ENCODE peak calls at places on chromosomes 1 and 21, in four cellular contexts. One of them, this sample, is unnamed.

GRCh38 chr1:21491483-21492170 is 17.6 kb upstream of the ALPL start:
- DNase-seq in GM23338: no peak
- DNase-seq in SK-N-SH: no peak
- DNase-seq in K562: no peak
- DNase-seq in this sample: no peak

GRCh38 chr1:39170731-39171375 is 33.6 kb upstream of the MACF1 start:
- DNase-seq in GM23338: peak
- DNase-seq in SK-N-SH: peak
- DNase-seq in K562: no peak
- DNase-seq in this sample: no peak

GRCh38 chr1:200488375-200489165 is 78.7 kb upstream of the ZNF281 start:
- DNase-seq in GM23338: peak
- DNase-seq in SK-N-SH: peak
- DNase-seq in K562: peak
- DNase-seq in this sample: peak

GRCh38 chr1:3483801-3484444 is 29.5 kb downstream of the ARHGEF16 start:
- DNase-seq in GM23338: peak
- DNase-seq in SK-N-SH: peak
- DNase-seq in K562: peak
- DNase-seq in this sample: no peak

GRCh38 chr1:3602375-3602774 is 8.9 kb downstream of the MEGF6 start:
- DNase-seq in GM23338: no peak
- DNase-seq in SK-N-SH: no peak
- DNase-seq in K562: no peak
- DNase-seq in this sample: no peak

GRCh38 chr1:23960291-23960718 is 677 bp downstream of the PNRC2 start:
- DNase-seq in GM23338: no peak
- DNase-seq in SK-N-SH: no peak
- DNase-seq in K562: no peak
- DNase-seq in this sample: no peak

GRCh38 chr1:189939967-189940366 is 537.7 kb downstream of the BRINP3 start:
- DNase-seq in GM23338: no peak
- DNase-seq in SK-N-SH: no peak
- DNase-seq in K562: no peak
- DNase-seq in this sample: no peak

GRCh38 chr1:242824435-242824834 is 299.9 kb upstream of the PLD5 start:
- DNase-seq in GM23338: no peak
- DNase-seq in SK-N-SH: no peak
- DNase-seq in K562: no peak
- DNase-seq in this sample: no peak

GRCh38 chr1:226983247-226983997 is 43.3 kb downstream of the COQ8A start:
- DNase-seq in GM23338: no peak
- DNase-seq in SK-N-SH: no peak
- DNase-seq in K562: no peak
- DNase-seq in this sample: no peak

GRCh38 chr1:10890391-10891073 is 94.1 kb upstream of the CASZ1 start:
- DNase-seq in GM23338: no peak
- DNase-seq in SK-N-SH: peak
- DNase-seq in K562: no peak
- DNase-seq in this sample: no peak

GRCh38 chr1:99005142-99005491 is 456 bp upstream of the PLPPR5 start:
- DNase-seq in GM23338: peak
- DNase-seq in SK-N-SH: no peak
- DNase-seq in K562: no peak
- DNase-seq in this sample: no peak

GRCh38 chr21:37338671-37339526 is 27.7 kb upstream of the DYRK1A start:
- DNase-seq in GM23338: no peak
- DNase-seq in SK-N-SH: peak
- DNase-seq in K562: peak
- DNase-seq in this sample: peak

GRCh38 chr1:214002472-214002871 is 14.7 kb downstream of the PROX1 start:
- DNase-seq in GM23338: no peak
- DNase-seq in SK-N-SH: no peak
- DNase-seq in K562: no peak
- DNase-seq in this sample: no peak

GRCh38 chr1:29753244-29753643 is 516.9 kb downstream of the PTPRU start:
- DNase-seq in GM23338: no peak
- DNase-seq in SK-N-SH: no peak
- DNase-seq in K562: no peak
- DNase-seq in this sample: no peak

GRCh38 chr1:226738995-226739695 is at the start of gene ITPKB:
- DNase-seq in GM23338: peak
- DNase-seq in SK-N-SH: peak
- DNase-seq in K562: peak
- DNase-seq in this sample: no peak

GRCh38 chr21:45488839-45489479 is 53.3 kb downstream of the SLC19A1 start:
- DNase-seq in GM23338: peak
- DNase-seq in SK-N-SH: no peak
- DNase-seq in K562: no peak
- DNase-seq in this sample: no peak

GRCh38 chr1:101239095-101240040 is 2.5 kb downstream of the S1PR1 start:
- DNase-seq in GM23338: no peak
- DNase-seq in SK-N-SH: no peak
- DNase-seq in K562: no peak
- DNase-seq in this sample: no peak

GRCh38 chr1:63255153-63255552 is 67.2 kb upstream of the FOXD3 start:
- DNase-seq in GM23338: no peak
- DNase-seq in SK-N-SH: no peak
- DNase-seq in K562: no peak
- DNase-seq in this sample: no peak

GRCh38 chr1:58836396-58836795 is 52.5 kb upstream of the JUN start:
- DNase-seq in GM23338: no peak
- DNase-seq in SK-N-SH: no peak
- DNase-seq in K562: no peak
- DNase-seq in this sample: no peak

GRCh38 chr21:41817877-41818855 is 51.3 kb upstream of the RIPK4 start:
- DNase-seq in GM23338: no peak
- DNase-seq in SK-N-SH: no peak
- DNase-seq in K562: no peak
- DNase-seq in this sample: no peak

GRCh38 chr1:43382027-43382771 is 7.4 kb downstream of the MED8 start:
- DNase-seq in GM23338: no peak
- DNase-seq in SK-N-SH: no peak
- DNase-seq in K562: no peak
- DNase-seq in this sample: no peak

GRCh38 chr1:231792634-231793033 is 166.0 kb downstream of the DISC1 start:
- DNase-seq in GM23338: no peak
- DNase-seq in SK-N-SH: no peak
- DNase-seq in K562: no peak
- DNase-seq in this sample: no peak

GRCh38 chr1:197838836-197839235 is 63.6 kb upstream of the DENND1B start:
- DNase-seq in GM23338: no peak
- DNase-seq in SK-N-SH: no peak
- DNase-seq in K562: no peak
- DNase-seq in this sample: peak

GRCh38 chr1:228315484-228315944 is 91.1 kb downstream of the TRIM11 start:
- DNase-seq in GM23338: no peak
- DNase-seq in SK-N-SH: no peak
- DNase-seq in K562: no peak
- DNase-seq in this sample: no peak

GRCh38 chr1:153534226-153534932 is 1.4 kb downstream of the S100A6 start:
- DNase-seq in GM23338: no peak
- DNase-seq in SK-N-SH: no peak
- DNase-seq in K562: no peak
- DNase-seq in this sample: no peak

GRCh38 chr21:43658769-43659135 is 536 bp downstream of the HSF2BP start:
- DNase-seq in GM23338: no peak
- DNase-seq in SK-N-SH: peak
- DNase-seq in K562: no peak
- DNase-seq in this sample: no peak

GRCh38 chr1:112540395-112540794 is 31.6 kb downstream of the WNT2B start:
- DNase-seq in GM23338: no peak
- DNase-seq in SK-N-SH: no peak
- DNase-seq in K562: no peak
- DNase-seq in this sample: no peak

GRCh38 chr1:56524263-56524662 is 55.1 kb downstream of the PLPP3 start:
- DNase-seq in GM23338: no peak
- DNase-seq in SK-N-SH: no peak
- DNase-seq in K562: no peak
- DNase-seq in this sample: no peak

GRCh38 chr1:186574951-186575747 is 105.1 kb downstream of the PTGS2 start:
- DNase-seq in GM23338: no peak
- DNase-seq in SK-N-SH: no peak
- DNase-seq in K562: no peak
- DNase-seq in this sample: no peak

DNA sequence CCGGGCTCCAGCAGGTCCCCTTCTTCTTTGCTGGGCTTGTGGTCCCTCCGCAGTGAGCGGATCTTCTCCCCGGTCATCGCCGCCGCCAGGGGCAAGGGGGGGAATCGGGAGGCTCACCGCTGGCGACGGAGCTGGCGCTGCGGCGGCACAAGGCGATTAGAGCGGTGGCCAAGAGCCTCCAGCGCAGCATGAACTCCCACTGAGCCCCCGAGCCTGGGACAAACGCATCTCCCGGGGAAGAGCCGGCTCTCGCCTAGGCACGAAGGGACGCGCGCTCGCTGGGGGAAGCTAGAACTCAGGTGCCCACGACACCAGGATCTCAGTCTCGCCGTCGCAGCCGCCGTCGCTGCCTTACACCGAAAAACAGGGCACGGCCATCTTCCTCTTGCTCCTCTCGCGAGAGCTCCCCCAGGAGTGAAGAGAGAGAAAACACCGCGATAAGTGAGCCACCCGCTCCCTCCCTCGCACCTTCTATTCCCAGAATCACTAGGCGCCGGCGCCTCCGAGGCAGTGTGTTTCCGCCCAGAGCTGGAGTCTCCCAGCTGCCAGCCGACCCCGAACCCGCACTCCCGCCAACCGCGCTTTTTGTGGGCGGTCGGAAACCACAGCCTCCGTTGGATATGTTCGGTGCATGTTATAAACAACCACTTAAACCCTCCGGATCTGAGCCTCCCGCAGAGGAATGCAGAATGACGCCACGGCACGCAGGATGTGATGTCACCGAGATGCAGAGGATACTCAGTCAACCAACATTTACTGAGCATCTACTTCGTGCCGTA is at the start of gene ANKRD13C:
- DNase-seq in GM23338: peak
- DNase-seq in SK-N-SH: peak
- DNase-seq in K562: peak
- DNase-seq in this sample: peak
- TF ChIP-seq REST in GM23338: no peak
- TF ChIP-seq REST in SK-N-SH: peak
- TF ChIP-seq REST in K562: peak
- TF ChIP-seq REST in this sample: no peak

GRCh38 chr1:232822524-232822923 is 17.3 kb downstream of the MAP10 start:
- DNase-seq in GM23338: no peak
- DNase-seq in SK-N-SH: no peak
- DNase-seq in K562: no peak
- DNase-seq in this sample: no peak
- TF ChIP-seq REST in GM23338: no peak
- TF ChIP-seq REST in SK-N-SH: no peak
- TF ChIP-seq REST in K562: no peak
- TF ChIP-seq REST in this sample: no peak

DNA sequence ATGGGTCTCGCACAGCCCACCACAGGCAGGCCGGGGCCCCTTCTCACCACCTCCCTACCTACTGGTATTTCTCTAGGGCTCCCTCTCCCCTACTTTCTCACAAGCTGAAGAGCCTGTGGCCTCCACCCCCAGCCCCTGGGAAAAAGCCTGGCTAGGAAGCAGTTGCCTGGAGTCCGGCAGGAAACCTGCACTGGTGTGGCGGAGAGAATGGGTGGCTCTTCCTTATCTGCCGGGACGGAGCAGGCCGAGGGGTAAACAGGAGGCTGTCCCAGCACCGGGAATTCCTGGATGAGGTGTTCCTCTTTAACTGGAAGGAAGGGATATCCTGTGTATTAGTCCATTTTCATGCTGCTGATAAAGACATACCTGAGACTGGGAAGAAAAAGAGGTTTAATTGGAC is 125.8 kb downstream of the TLR5 start:
- DNase-seq in GM23338: no peak
- DNase-seq in SK-N-SH: no peak
- DNase-seq in K562: no peak
- DNase-seq in this sample: no peak
- TF ChIP-seq REST in GM23338: no peak
- TF ChIP-seq REST in SK-N-SH: no peak
- TF ChIP-seq REST in K562: no peak
- TF ChIP-seq REST in this sample: no peak

GRCh38 chr1:5351366-5351765 is 640.9 kb downstream of the NPHP4 start:
- DNase-seq in GM23338: no peak
- DNase-seq in SK-N-SH: no peak
- DNase-seq in K562: no peak
- DNase-seq in this sample: no peak
- TF ChIP-seq REST in GM23338: no peak
- TF ChIP-seq REST in SK-N-SH: no peak
- TF ChIP-seq REST in K562: no peak
- TF ChIP-seq REST in this sample: no peak

GRCh38 chr1:150364231-150365003 is 470 bp downstream of the RPRD2 start:
- DNase-seq in GM23338: peak
- DNase-seq in SK-N-SH: peak
- DNase-seq in K562: peak
- DNase-seq in this sample: peak
- TF ChIP-seq REST in GM23338: no peak
- TF ChIP-seq REST in SK-N-SH: peak
- TF ChIP-seq REST in K562: no peak
- TF ChIP-seq REST in this sample: no peak

GRCh38 chr21:38820471-38821239 is 14.9 kb downstream of the ETS2 start:
- DNase-seq in GM23338: no peak
- DNase-seq in SK-N-SH: no peak
- DNase-seq in K562: no peak
- DNase-seq in this sample: no peak
- TF ChIP-seq REST in GM23338: no peak
- TF ChIP-seq REST in SK-N-SH: no peak
- TF ChIP-seq REST in K562: no peak
- TF ChIP-seq REST in this sample: no peak

This sample was measured in HCT116.